ENCODE peak calls at places on chromosomes 1 and 21, in six cellular contexts. One of them, this sample, is unnamed.

GRCh38 chr1:185920602-185921001 is 186.4 kb downstream of the HMCN1 start:
- DNase-seq in fibroblast of the aortic adventitia: no peak
- DNase-seq in posterior cingulate gyrus: no peak
- DNase-seq in brain microvascular endothelial cell: no peak
- DNase-seq in NCI-H1694 treated with DMSO at 0.1 percent for 48 hours: peak
- DNase-seq in activated CD4-positive, alpha-beta T cell treated with anti-CD3 and anti-CD28 coated beads, Interleukin-2, amount 10 ng/mL, durations not matched to agents 7 days and 5 days: no peak
- DNase-seq in this sample: no peak

GRCh38 chr1:191671236-191671635 is 487.0 kb upstream of the RGS18 start:
- DNase-seq in fibroblast of the aortic adventitia: no peak
- DNase-seq in posterior cingulate gyrus: no peak
- DNase-seq in brain microvascular endothelial cell: peak
- DNase-seq in NCI-H1694 treated with DMSO at 0.1 percent for 48 hours: no peak
- DNase-seq in activated CD4-positive, alpha-beta T cell treated with anti-CD3 and anti-CD28 coated beads, Interleukin-2, amount 10 ng/mL, durations not matched to agents 7 days and 5 days: no peak
- DNase-seq in this sample: no peak

GRCh38 chr1:63157085-63157484 is 165.3 kb upstream of the FOXD3 start:
- DNase-seq in fibroblast of the aortic adventitia: no peak
- DNase-seq in posterior cingulate gyrus: no peak
- DNase-seq in brain microvascular endothelial cell: no peak
- DNase-seq in NCI-H1694 treated with DMSO at 0.1 percent for 48 hours: no peak
- DNase-seq in activated CD4-positive, alpha-beta T cell treated with anti-CD3 and anti-CD28 coated beads, Interleukin-2, amount 10 ng/mL, durations not matched to agents 7 days and 5 days: no peak
- DNase-seq in this sample: no peak

GRCh38 chr1:37479255-37480124 is 5.1 kb downstream of the ZC3H12A start:
- DNase-seq in fibroblast of the aortic adventitia: peak
- DNase-seq in posterior cingulate gyrus: no peak
- DNase-seq in brain microvascular endothelial cell: peak
- DNase-seq in NCI-H1694 treated with DMSO at 0.1 percent for 48 hours: no peak
- DNase-seq in activated CD4-positive, alpha-beta T cell treated with anti-CD3 and anti-CD28 coated beads, Interleukin-2, amount 10 ng/mL, durations not matched to agents 7 days and 5 days: peak
- DNase-seq in this sample: peak

GRCh38 chr21:27369962-27370578 is 403.2 kb upstream of the ADAMTS5 start:
- DNase-seq in fibroblast of the aortic adventitia: no peak
- DNase-seq in posterior cingulate gyrus: no peak
- DNase-seq in brain microvascular endothelial cell: no peak
- DNase-seq in NCI-H1694 treated with DMSO at 0.1 percent for 48 hours: no peak
- DNase-seq in activated CD4-positive, alpha-beta T cell treated with anti-CD3 and anti-CD28 coated beads, Interleukin-2, amount 10 ng/mL, durations not matched to agents 7 days and 5 days: no peak
- DNase-seq in this sample: no peak

GRCh38 chr21:26169611-26170470 is 729 bp downstream of the APP start:
- DNase-seq in fibroblast of the aortic adventitia: peak
- DNase-seq in posterior cingulate gyrus: peak
- DNase-seq in brain microvascular endothelial cell: peak
- DNase-seq in NCI-H1694 treated with DMSO at 0.1 percent for 48 hours: peak
- DNase-seq in activated CD4-positive, alpha-beta T cell treated with anti-CD3 and anti-CD28 coated beads, Interleukin-2, amount 10 ng/mL, durations not matched to agents 7 days and 5 days: peak
- DNase-seq in this sample: peak

GRCh38 chr1:172820759-172821158 is 161.9 kb downstream of the FASLG start:
- DNase-seq in fibroblast of the aortic adventitia: no peak
- DNase-seq in posterior cingulate gyrus: no peak
- DNase-seq in brain microvascular endothelial cell: no peak
- DNase-seq in NCI-H1694 treated with DMSO at 0.1 percent for 48 hours: no peak
- DNase-seq in activated CD4-positive, alpha-beta T cell treated with anti-CD3 and anti-CD28 coated beads, Interleukin-2, amount 10 ng/mL, durations not matched to agents 7 days and 5 days: no peak
- DNase-seq in this sample: no peak

GRCh38 chr1:111454859-111455641 is 5.8 kb downstream of the ATP5PB start:
- DNase-seq in fibroblast of the aortic adventitia: no peak
- DNase-seq in posterior cingulate gyrus: no peak
- DNase-seq in brain microvascular endothelial cell: no peak
- DNase-seq in NCI-H1694 treated with DMSO at 0.1 percent for 48 hours: no peak
- DNase-seq in activated CD4-positive, alpha-beta T cell treated with anti-CD3 and anti-CD28 coated beads, Interleukin-2, amount 10 ng/mL, durations not matched to agents 7 days and 5 days: no peak
- DNase-seq in this sample: no peak

GRCh38 chr1:176843352-176844297 is 320.9 kb downstream of the ASTN1 start:
- DNase-seq in fibroblast of the aortic adventitia: peak
- DNase-seq in posterior cingulate gyrus: no peak
- DNase-seq in brain microvascular endothelial cell: no peak
- DNase-seq in NCI-H1694 treated with DMSO at 0.1 percent for 48 hours: peak
- DNase-seq in activated CD4-positive, alpha-beta T cell treated with anti-CD3 and anti-CD28 coated beads, Interleukin-2, amount 10 ng/mL, durations not matched to agents 7 days and 5 days: no peak
- DNase-seq in this sample: no peak

GRCh38 chr1:12052008-12052573 is 11.0 kb upstream of the TNFRSF8 start:
- DNase-seq in fibroblast of the aortic adventitia: peak
- DNase-seq in posterior cingulate gyrus: peak
- DNase-seq in brain microvascular endothelial cell: peak
- DNase-seq in NCI-H1694 treated with DMSO at 0.1 percent for 48 hours: no peak
- DNase-seq in activated CD4-positive, alpha-beta T cell treated with anti-CD3 and anti-CD28 coated beads, Interleukin-2, amount 10 ng/mL, durations not matched to agents 7 days and 5 days: no peak
- DNase-seq in this sample: peak

GRCh38 chr21:42393443-42393950 is 2.4 kb downstream of the TMPRSS3 start:
- DNase-seq in fibroblast of the aortic adventitia: no peak
- DNase-seq in posterior cingulate gyrus: no peak
- DNase-seq in brain microvascular endothelial cell: no peak
- DNase-seq in NCI-H1694 treated with DMSO at 0.1 percent for 48 hours: no peak
- DNase-seq in activated CD4-positive, alpha-beta T cell treated with anti-CD3 and anti-CD28 coated beads, Interleukin-2, amount 10 ng/mL, durations not matched to agents 7 days and 5 days: no peak
- DNase-seq in this sample: no peak

GRCh38 chr1:165512817-165513216 is 31.0 kb upstream of the LRRC52 start:
- DNase-seq in fibroblast of the aortic adventitia: no peak
- DNase-seq in posterior cingulate gyrus: no peak
- DNase-seq in brain microvascular endothelial cell: no peak
- DNase-seq in NCI-H1694 treated with DMSO at 0.1 percent for 48 hours: no peak
- DNase-seq in activated CD4-positive, alpha-beta T cell treated with anti-CD3 and anti-CD28 coated beads, Interleukin-2, amount 10 ng/mL, durations not matched to agents 7 days and 5 days: no peak
- DNase-seq in this sample: no peak

GRCh38 chr1:25068829-25069228 is 138.8 kb upstream of the RUNX3 start:
- DNase-seq in fibroblast of the aortic adventitia: no peak
- DNase-seq in posterior cingulate gyrus: no peak
- DNase-seq in brain microvascular endothelial cell: no peak
- DNase-seq in NCI-H1694 treated with DMSO at 0.1 percent for 48 hours: no peak
- DNase-seq in activated CD4-positive, alpha-beta T cell treated with anti-CD3 and anti-CD28 coated beads, Interleukin-2, amount 10 ng/mL, durations not matched to agents 7 days and 5 days: peak
- DNase-seq in this sample: no peak

GRCh38 chr1:230274254-230274653 is 151.9 kb downstream of the PGBD5 start:
- DNase-seq in fibroblast of the aortic adventitia: no peak
- DNase-seq in posterior cingulate gyrus: no peak
- DNase-seq in brain microvascular endothelial cell: no peak
- DNase-seq in NCI-H1694 treated with DMSO at 0.1 percent for 48 hours: no peak
- DNase-seq in activated CD4-positive, alpha-beta T cell treated with anti-CD3 and anti-CD28 coated beads, Interleukin-2, amount 10 ng/mL, durations not matched to agents 7 days and 5 days: no peak
- DNase-seq in this sample: no peak

GRCh38 chr1:77407738-77408375 is 126.0 kb downstream of the AK5 start:
- DNase-seq in fibroblast of the aortic adventitia: peak
- DNase-seq in posterior cingulate gyrus: no peak
- DNase-seq in brain microvascular endothelial cell: no peak
- DNase-seq in NCI-H1694 treated with DMSO at 0.1 percent for 48 hours: no peak
- DNase-seq in activated CD4-positive, alpha-beta T cell treated with anti-CD3 and anti-CD28 coated beads, Interleukin-2, amount 10 ng/mL, durations not matched to agents 7 days and 5 days: no peak
- DNase-seq in this sample: no peak

GRCh38 chr1:245969274-245969673 is 537.8 kb downstream of the SMYD3 start:
- DNase-seq in fibroblast of the aortic adventitia: peak
- DNase-seq in posterior cingulate gyrus: no peak
- DNase-seq in brain microvascular endothelial cell: peak
- DNase-seq in NCI-H1694 treated with DMSO at 0.1 percent for 48 hours: no peak
- DNase-seq in activated CD4-positive, alpha-beta T cell treated with anti-CD3 and anti-CD28 coated beads, Interleukin-2, amount 10 ng/mL, durations not matched to agents 7 days and 5 days: no peak
- DNase-seq in this sample: no peak

GRCh38 chr1:210446479-210446878 is 117.8 kb downstream of the HHAT start:
- DNase-seq in fibroblast of the aortic adventitia: no peak
- DNase-seq in posterior cingulate gyrus: peak
- DNase-seq in brain microvascular endothelial cell: peak
- DNase-seq in NCI-H1694 treated with DMSO at 0.1 percent for 48 hours: no peak
- DNase-seq in activated CD4-positive, alpha-beta T cell treated with anti-CD3 and anti-CD28 coated beads, Interleukin-2, amount 10 ng/mL, durations not matched to agents 7 days and 5 days: peak
- DNase-seq in this sample: no peak

GRCh38 chr1:30822966-30823581 is 65.5 kb upstream of the LAPTM5 start:
- DNase-seq in fibroblast of the aortic adventitia: peak
- DNase-seq in posterior cingulate gyrus: no peak
- DNase-seq in brain microvascular endothelial cell: no peak
- DNase-seq in NCI-H1694 treated with DMSO at 0.1 percent for 48 hours: no peak
- DNase-seq in activated CD4-positive, alpha-beta T cell treated with anti-CD3 and anti-CD28 coated beads, Interleukin-2, amount 10 ng/mL, durations not matched to agents 7 days and 5 days: no peak
- DNase-seq in this sample: no peak

GRCh38 chr1:200129480-200129879 is 102.0 kb downstream of the NR5A2 start:
- DNase-seq in fibroblast of the aortic adventitia: no peak
- DNase-seq in posterior cingulate gyrus: no peak
- DNase-seq in brain microvascular endothelial cell: no peak
- DNase-seq in NCI-H1694 treated with DMSO at 0.1 percent for 48 hours: no peak
- DNase-seq in activated CD4-positive, alpha-beta T cell treated with anti-CD3 and anti-CD28 coated beads, Interleukin-2, amount 10 ng/mL, durations not matched to agents 7 days and 5 days: peak
- DNase-seq in this sample: no peak

GRCh38 chr1:9062846-9063245 is 6.6 kb downstream of the SLC2A5 start:
- DNase-seq in fibroblast of the aortic adventitia: no peak
- DNase-seq in posterior cingulate gyrus: no peak
- DNase-seq in brain microvascular endothelial cell: no peak
- DNase-seq in NCI-H1694 treated with DMSO at 0.1 percent for 48 hours: no peak
- DNase-seq in activated CD4-positive, alpha-beta T cell treated with anti-CD3 and anti-CD28 coated beads, Interleukin-2, amount 10 ng/mL, durations not matched to agents 7 days and 5 days: no peak
- DNase-seq in this sample: no peak

GRCh38 chr21:35924714-35925301 is 135.5 kb downstream of the SETD4 start:
- DNase-seq in fibroblast of the aortic adventitia: peak
- DNase-seq in posterior cingulate gyrus: no peak
- DNase-seq in brain microvascular endothelial cell: peak
- DNase-seq in NCI-H1694 treated with DMSO at 0.1 percent for 48 hours: no peak
- DNase-seq in activated CD4-positive, alpha-beta T cell treated with anti-CD3 and anti-CD28 coated beads, Interleukin-2, amount 10 ng/mL, durations not matched to agents 7 days and 5 days: no peak
- DNase-seq in this sample: no peak

GRCh38 chr1:226763741-226764264 is 24.7 kb upstream of the ITPKB start:
- DNase-seq in fibroblast of the aortic adventitia: peak
- DNase-seq in posterior cingulate gyrus: no peak
- DNase-seq in brain microvascular endothelial cell: peak
- DNase-seq in NCI-H1694 treated with DMSO at 0.1 percent for 48 hours: no peak
- DNase-seq in activated CD4-positive, alpha-beta T cell treated with anti-CD3 and anti-CD28 coated beads, Interleukin-2, amount 10 ng/mL, durations not matched to agents 7 days and 5 days: no peak
- DNase-seq in this sample: no peak

GRCh38 chr1:28517649-28517999 is 11.8 kb downstream of the RCC1 start:
- DNase-seq in fibroblast of the aortic adventitia: no peak
- DNase-seq in posterior cingulate gyrus: no peak
- DNase-seq in brain microvascular endothelial cell: no peak
- DNase-seq in NCI-H1694 treated with DMSO at 0.1 percent for 48 hours: no peak
- DNase-seq in activated CD4-positive, alpha-beta T cell treated with anti-CD3 and anti-CD28 coated beads, Interleukin-2, amount 10 ng/mL, durations not matched to agents 7 days and 5 days: no peak
- DNase-seq in this sample: no peak

GRCh38 chr21:43723648-43724047 is 4.7 kb downstream of the PDXK start:
- DNase-seq in fibroblast of the aortic adventitia: no peak
- DNase-seq in posterior cingulate gyrus: no peak
- DNase-seq in brain microvascular endothelial cell: no peak
- DNase-seq in NCI-H1694 treated with DMSO at 0.1 percent for 48 hours: no peak
- DNase-seq in activated CD4-positive, alpha-beta T cell treated with anti-CD3 and anti-CD28 coated beads, Interleukin-2, amount 10 ng/mL, durations not matched to agents 7 days and 5 days: no peak
- DNase-seq in this sample: no peak

GRCh38 chr1:51073456-51073855 is 28.6 kb upstream of the C1orf185 start:
- DNase-seq in fibroblast of the aortic adventitia: peak
- DNase-seq in posterior cingulate gyrus: no peak
- DNase-seq in brain microvascular endothelial cell: no peak
- DNase-seq in NCI-H1694 treated with DMSO at 0.1 percent for 48 hours: no peak
- DNase-seq in activated CD4-positive, alpha-beta T cell treated with anti-CD3 and anti-CD28 coated beads, Interleukin-2, amount 10 ng/mL, durations not matched to agents 7 days and 5 days: no peak
- DNase-seq in this sample: no peak

GRCh38 chr1:84208935-84209334 is 64.9 kb downstream of the PRKACB start:
- DNase-seq in fibroblast of the aortic adventitia: peak
- DNase-seq in posterior cingulate gyrus: no peak
- DNase-seq in brain microvascular endothelial cell: no peak
- DNase-seq in NCI-H1694 treated with DMSO at 0.1 percent for 48 hours: no peak
- DNase-seq in activated CD4-positive, alpha-beta T cell treated with anti-CD3 and anti-CD28 coated beads, Interleukin-2, amount 10 ng/mL, durations not matched to agents 7 days and 5 days: no peak
- DNase-seq in this sample: no peak

GRCh38 chr21:43717967-43718871 is 710 bp upstream of the PDXK start:
- DNase-seq in fibroblast of the aortic adventitia: no peak
- DNase-seq in posterior cingulate gyrus: no peak
- DNase-seq in brain microvascular endothelial cell: no peak
- DNase-seq in NCI-H1694 treated with DMSO at 0.1 percent for 48 hours: no peak
- DNase-seq in activated CD4-positive, alpha-beta T cell treated with anti-CD3 and anti-CD28 coated beads, Interleukin-2, amount 10 ng/mL, durations not matched to agents 7 days and 5 days: no peak
- DNase-seq in this sample: no peak

GRCh38 chr1:206608108-206608698 is 4.1 kb downstream of the EIF2D start:
- DNase-seq in fibroblast of the aortic adventitia: peak
- DNase-seq in posterior cingulate gyrus: no peak
- DNase-seq in brain microvascular endothelial cell: peak
- DNase-seq in NCI-H1694 treated with DMSO at 0.1 percent for 48 hours: peak
- DNase-seq in activated CD4-positive, alpha-beta T cell treated with anti-CD3 and anti-CD28 coated beads, Interleukin-2, amount 10 ng/mL, durations not matched to agents 7 days and 5 days: peak
- DNase-seq in this sample: no peak

GRCh38 chr1:31588751-31589515 is 12.6 kb downstream of the TINAGL1 start:
- DNase-seq in fibroblast of the aortic adventitia: no peak
- DNase-seq in posterior cingulate gyrus: no peak
- DNase-seq in brain microvascular endothelial cell: no peak
- DNase-seq in NCI-H1694 treated with DMSO at 0.1 percent for 48 hours: no peak
- DNase-seq in activated CD4-positive, alpha-beta T cell treated with anti-CD3 and anti-CD28 coated beads, Interleukin-2, amount 10 ng/mL, durations not matched to agents 7 days and 5 days: no peak
- DNase-seq in this sample: no peak

GRCh38 chr1:154141240-154141639 is 13.6 kb downstream of the NUP210L start:
- DNase-seq in fibroblast of the aortic adventitia: peak
- DNase-seq in posterior cingulate gyrus: no peak
- DNase-seq in brain microvascular endothelial cell: no peak
- DNase-seq in NCI-H1694 treated with DMSO at 0.1 percent for 48 hours: no peak
- DNase-seq in activated CD4-positive, alpha-beta T cell treated with anti-CD3 and anti-CD28 coated beads, Interleukin-2, amount 10 ng/mL, durations not matched to agents 7 days and 5 days: no peak
- DNase-seq in this sample: no peak

GRCh38 chr1:159334797-159335196 is 32.7 kb downstream of the FCER1A start:
- DNase-seq in fibroblast of the aortic adventitia: no peak
- DNase-seq in posterior cingulate gyrus: no peak
- DNase-seq in brain microvascular endothelial cell: no peak
- DNase-seq in NCI-H1694 treated with DMSO at 0.1 percent for 48 hours: no peak
- DNase-seq in activated CD4-positive, alpha-beta T cell treated with anti-CD3 and anti-CD28 coated beads, Interleukin-2, amount 10 ng/mL, durations not matched to agents 7 days and 5 days: no peak
- DNase-seq in this sample: no peak

GRCh38 chr1:108664426-108664950 is 3.6 kb upstream of the HENMT1 start:
- DNase-seq in fibroblast of the aortic adventitia: no peak
- DNase-seq in posterior cingulate gyrus: no peak
- DNase-seq in brain microvascular endothelial cell: no peak
- DNase-seq in NCI-H1694 treated with DMSO at 0.1 percent for 48 hours: no peak
- DNase-seq in activated CD4-positive, alpha-beta T cell treated with anti-CD3 and anti-CD28 coated beads, Interleukin-2, amount 10 ng/mL, durations not matched to agents 7 days and 5 days: no peak
- DNase-seq in this sample: no peak

GRCh38 chr1:109498161-109498801 is 4.4 kb downstream of the CYB561D1 start:
- DNase-seq in fibroblast of the aortic adventitia: peak
- DNase-seq in posterior cingulate gyrus: peak
- DNase-seq in brain microvascular endothelial cell: peak
- DNase-seq in NCI-H1694 treated with DMSO at 0.1 percent for 48 hours: peak
- DNase-seq in activated CD4-positive, alpha-beta T cell treated with anti-CD3 and anti-CD28 coated beads, Interleukin-2, amount 10 ng/mL, durations not matched to agents 7 days and 5 days: peak
- DNase-seq in this sample: no peak

GRCh38 chr1:14572861-14573260 is 25.6 kb upstream of the KAZN start:
- DNase-seq in fibroblast of the aortic adventitia: no peak
- DNase-seq in posterior cingulate gyrus: no peak
- DNase-seq in brain microvascular endothelial cell: no peak
- DNase-seq in NCI-H1694 treated with DMSO at 0.1 percent for 48 hours: no peak
- DNase-seq in activated CD4-positive, alpha-beta T cell treated with anti-CD3 and anti-CD28 coated beads, Interleukin-2, amount 10 ng/mL, durations not matched to agents 7 days and 5 days: no peak
- DNase-seq in this sample: no peak